ENCODE peak calls at places on chromosome 19, in ten cellular contexts. A, I, G, S, B, O, F, K, U and H are unnamed samples.

GRCh38 chr19:29672319-29672932 is 7.2 kb downstream of the PLEKHF1 start:
- DNase-seq in I (no peak), A (no peak), S (no peak), B (no peak), G (no peak), O (no peak), F (no peak), U (no peak), K (no peak), H (no peak)

GRCh38 chr19:7833225-7834156 is 3.5 kb downstream of the EVI5L start:
- DNase-seq in G (no peak), I (peak), O (no peak), B (no peak), F (no peak), K (no peak), A (no peak), U (no peak), S (no peak), H (no peak)

GRCh38 chr19:38319421-38320258 is at the start of gene KCNK6:
- DNase-seq in A (no peak), I (no peak), S (no peak), O (no peak), G (peak), U (peak), B (peak), K (no peak), F (peak), H (peak)

GRCh38 chr19:45768644-45769053 is 403 bp downstream of the SIX5 start:
- DNase-seq in I (no peak), K (no peak), O (no peak), S (no peak), B (no peak), U (peak), F (peak), A (no peak), G (peak), H (peak)

GRCh38 chr19:6719992-6720368 is 470 bp downstream of the C3 start:
- DNase-seq in F (no peak), U (no peak), A (no peak), G (no peak), O (no peak), I (no peak), K (no peak), B (no peak), S (no peak), H (no peak)

GRCh38 chr19:5477451-5478215 is 22.4 kb downstream of the ZNRF4 start:
- DNase-seq in K (no peak), G (no peak), S (no peak), A (no peak), O (no peak), I (no peak), B (no peak), F (no peak), U (no peak), H (no peak)

GRCh38 chr19:13155472-13156284 is 5.5 kb downstream of the IER2 start:
- DNase-seq in S (no peak), A (no peak), G (peak), I (no peak), O (peak), U (peak), B (peak), K (no peak), F (no peak), H (peak)

GRCh38 chr19:49475191-49475932 is 1.3 kb downstream of the FLT3LG start:
- DNase-seq in U (no peak), F (no peak), K (no peak), I (no peak), O (no peak), B (no peak), S (no peak), A (no peak), G (no peak), H (no peak)

GRCh38 chr19:14366529-14366928 is 14.7 kb upstream of the ADGRE5 start:
- DNase-seq in I (no peak), S (no peak), B (peak), O (peak), F (no peak), G (peak), K (peak), U (peak), A (no peak), H (peak)